ENCODE peak calls at places on chromosomes 16 and 17, in nine cellular contexts. One of them, this sample, is unnamed.

GRCh38 chr16:88466175-88466862 is 13.2 kb downstream of the ZFPM1 start:
- DNase-seq in adipocyte: no peak
- DNase-seq in H9: no peak
- DNase-seq in HepG2: no peak
- DNase-seq in endothelial cell of umbilical vein: no peak
- DNase-seq in HCT116: no peak
- DNase-seq in PC-3: no peak
- DNase-seq in astrocyte: no peak
- DNase-seq in IMR-90: no peak
- DNase-seq in this sample: no peak

GRCh38 chr17:57108656-57109392 is 23.8 kb downstream of the AKAP1 start:
- DNase-seq in adipocyte: no peak
- DNase-seq in H9: no peak
- DNase-seq in HepG2: no peak
- DNase-seq in endothelial cell of umbilical vein: no peak
- DNase-seq in HCT116: no peak
- DNase-seq in PC-3: no peak
- DNase-seq in astrocyte: no peak
- DNase-seq in IMR-90: no peak
- DNase-seq in this sample: peak; percentile 58

GRCh38 chr17:36512641-36513040 is 22.0 kb downstream of the MYO19 start:
- DNase-seq in adipocyte: no peak
- DNase-seq in H9: no peak
- DNase-seq in HepG2: no peak
- DNase-seq in endothelial cell of umbilical vein: no peak
- DNase-seq in HCT116: no peak
- DNase-seq in PC-3: no peak
- DNase-seq in astrocyte: no peak
- DNase-seq in IMR-90: no peak
- DNase-seq in this sample: no peak

GRCh38 chr16:70572926-70573270 is 49.3 kb downstream of the SF3B3 start:
- DNase-seq in adipocyte: no peak
- DNase-seq in H9: no peak
- DNase-seq in HepG2: no peak
- DNase-seq in endothelial cell of umbilical vein: no peak
- DNase-seq in HCT116: no peak
- DNase-seq in PC-3: no peak
- DNase-seq in astrocyte: no peak
- DNase-seq in IMR-90: no peak
- DNase-seq in this sample: no peak

GRCh38 chr16:55668337-55669281 is 12.8 kb downstream of the SLC6A2 start:
- DNase-seq in adipocyte: peak; percentile 25
- DNase-seq in H9: peak; percentile 61
- DNase-seq in HepG2: peak; percentile 33
- DNase-seq in endothelial cell of umbilical vein: peak; percentile 74
- DNase-seq in HCT116: no peak
- DNase-seq in PC-3: peak; percentile 59
- DNase-seq in astrocyte: peak; percentile 10
- DNase-seq in IMR-90: peak; percentile 5
- DNase-seq in this sample: peak; percentile 85

GRCh38 chr17:15348030-15348429 is 6.6 kb upstream of the TEKT3 start:
- DNase-seq in adipocyte: peak; percentile 50
- DNase-seq in H9: no peak
- DNase-seq in HepG2: no peak
- DNase-seq in endothelial cell of umbilical vein: no peak
- DNase-seq in HCT116: no peak
- DNase-seq in PC-3: peak; percentile 85
- DNase-seq in astrocyte: peak; percentile 36
- DNase-seq in IMR-90: peak; percentile 34
- DNase-seq in this sample: no peak

GRCh38 chr16:88382491-88383400 is at the start of gene ZNF469:
- DNase-seq in adipocyte: peak; percentile 73
- DNase-seq in H9: no peak
- DNase-seq in HepG2: no peak
- DNase-seq in endothelial cell of umbilical vein: no peak
- DNase-seq in HCT116: no peak
- DNase-seq in PC-3: peak; percentile 25
- DNase-seq in astrocyte: no peak
- DNase-seq in IMR-90: peak; percentile 57
- DNase-seq in this sample: peak; percentile 78

GRCh38 chr17:7634384-7634783 is 4.4 kb downstream of the SHBG start:
- DNase-seq in adipocyte: peak; percentile 46
- DNase-seq in H9: peak; percentile 87
- DNase-seq in HepG2: no peak
- DNase-seq in endothelial cell of umbilical vein: peak; percentile 51
- DNase-seq in HCT116: no peak
- DNase-seq in PC-3: peak; percentile 38
- DNase-seq in astrocyte: no peak
- DNase-seq in IMR-90: peak; percentile 41
- DNase-seq in this sample: peak; percentile 97

GRCh38 chr17:17089796-17090641 is 47.8 kb downstream of the MPRIP start:
- DNase-seq in adipocyte: no peak
- DNase-seq in H9: no peak
- DNase-seq in HepG2: no peak
- DNase-seq in endothelial cell of umbilical vein: no peak
- DNase-seq in HCT116: no peak
- DNase-seq in PC-3: no peak
- DNase-seq in astrocyte: no peak
- DNase-seq in IMR-90: no peak
- DNase-seq in this sample: no peak

GRCh38 chr16:52976539-52977167 is 76.0 kb downstream of the CHD9NB start:
- DNase-seq in adipocyte: peak; percentile 19
- DNase-seq in H9: peak; percentile 32
- DNase-seq in HepG2: peak; percentile 41
- DNase-seq in endothelial cell of umbilical vein: peak; percentile 17
- DNase-seq in HCT116: peak; percentile 7
- DNase-seq in PC-3: peak; percentile 38
- DNase-seq in astrocyte: peak; percentile 1
- DNase-seq in IMR-90: peak; percentile 22
- DNase-seq in this sample: peak; percentile 56

GRCh38 chr17:35742496-35742895 is 10.5 kb downstream of the GAS2L2 start:
- DNase-seq in adipocyte: no peak
- DNase-seq in H9: no peak
- DNase-seq in HepG2: no peak
- DNase-seq in endothelial cell of umbilical vein: no peak
- DNase-seq in HCT116: no peak
- DNase-seq in PC-3: no peak
- DNase-seq in astrocyte: no peak
- DNase-seq in IMR-90: no peak
- DNase-seq in this sample: no peak

GRCh38 chr16:4385066-4385788 is 13.6 kb downstream of the VASN start:
- DNase-seq in adipocyte: no peak
- DNase-seq in H9: no peak
- DNase-seq in HepG2: no peak
- DNase-seq in endothelial cell of umbilical vein: no peak
- DNase-seq in HCT116: no peak
- DNase-seq in PC-3: no peak
- DNase-seq in astrocyte: no peak
- DNase-seq in IMR-90: no peak
- DNase-seq in this sample: peak; percentile 34

GRCh38 chr17:78718575-78719209 is 63.4 kb downstream of the CYTH1 start:
- DNase-seq in adipocyte: no peak
- DNase-seq in H9: no peak
- DNase-seq in HepG2: no peak
- DNase-seq in endothelial cell of umbilical vein: no peak
- DNase-seq in HCT116: no peak
- DNase-seq in PC-3: no peak
- DNase-seq in astrocyte: no peak
- DNase-seq in IMR-90: no peak
- DNase-seq in this sample: no peak

GRCh38 chr17:76000016-76000754 is 470 bp upstream of the CDK3 start:
- DNase-seq in adipocyte: peak; percentile 52
- DNase-seq in H9: peak; percentile 93
- DNase-seq in HepG2: peak; percentile 66
- DNase-seq in endothelial cell of umbilical vein: peak; percentile 40
- DNase-seq in HCT116: peak; percentile 33
- DNase-seq in PC-3: peak; percentile 67
- DNase-seq in astrocyte: no peak
- DNase-seq in IMR-90: peak; percentile 16
- DNase-seq in this sample: peak; percentile 98

GRCh38 chr17:17156511-17156910 is 49.6 kb downstream of the PLD6 start:
- DNase-seq in adipocyte: peak; percentile 10
- DNase-seq in H9: no peak
- DNase-seq in HepG2: no peak
- DNase-seq in endothelial cell of umbilical vein: no peak
- DNase-seq in HCT116: no peak
- DNase-seq in PC-3: no peak
- DNase-seq in astrocyte: peak; percentile 60
- DNase-seq in IMR-90: peak; percentile 64
- DNase-seq in this sample: no peak

GRCh38 chr16:86662195-86662594 is 83.8 kb downstream of the FOXL1 start:
- DNase-seq in adipocyte: peak; percentile 50
- DNase-seq in H9: no peak
- DNase-seq in HepG2: no peak
- DNase-seq in endothelial cell of umbilical vein: no peak
- DNase-seq in HCT116: no peak
- DNase-seq in PC-3: no peak
- DNase-seq in astrocyte: peak; percentile 65
- DNase-seq in IMR-90: peak; percentile 26
- DNase-seq in this sample: no peak

GRCh38 chr16:83109736-83110135 is 483.0 kb downstream of the CDH13 start:
- DNase-seq in adipocyte: no peak
- DNase-seq in H9: no peak
- DNase-seq in HepG2: no peak
- DNase-seq in endothelial cell of umbilical vein: no peak
- DNase-seq in HCT116: no peak
- DNase-seq in PC-3: no peak
- DNase-seq in astrocyte: no peak
- DNase-seq in IMR-90: no peak
- DNase-seq in this sample: no peak

GRCh38 chr16:83100679-83101078 is 473.9 kb downstream of the CDH13 start:
- DNase-seq in adipocyte: no peak
- DNase-seq in H9: no peak
- DNase-seq in HepG2: no peak
- DNase-seq in endothelial cell of umbilical vein: no peak
- DNase-seq in HCT116: no peak
- DNase-seq in PC-3: peak; percentile 1
- DNase-seq in astrocyte: no peak
- DNase-seq in IMR-90: no peak
- DNase-seq in this sample: no peak

GRCh38 chr16:83102336-83102735 is 475.6 kb downstream of the CDH13 start:
- DNase-seq in adipocyte: no peak
- DNase-seq in H9: no peak
- DNase-seq in HepG2: no peak
- DNase-seq in endothelial cell of umbilical vein: no peak
- DNase-seq in HCT116: no peak
- DNase-seq in PC-3: no peak
- DNase-seq in astrocyte: no peak
- DNase-seq in IMR-90: no peak
- DNase-seq in this sample: no peak

GRCh38 chr16:83110221-83110768 is 483.5 kb downstream of the CDH13 start:
- DNase-seq in adipocyte: no peak
- DNase-seq in H9: no peak
- DNase-seq in HepG2: no peak
- DNase-seq in endothelial cell of umbilical vein: no peak
- DNase-seq in HCT116: no peak
- DNase-seq in PC-3: no peak
- DNase-seq in astrocyte: no peak
- DNase-seq in IMR-90: no peak
- DNase-seq in this sample: no peak

GRCh38 chr16:83105279-83106077 is 478.7 kb downstream of the CDH13 start:
- DNase-seq in adipocyte: no peak
- DNase-seq in H9: no peak
- DNase-seq in HepG2: no peak
- DNase-seq in endothelial cell of umbilical vein: no peak
- DNase-seq in HCT116: no peak
- DNase-seq in PC-3: no peak
- DNase-seq in astrocyte: no peak
- DNase-seq in IMR-90: no peak
- DNase-seq in this sample: no peak
- H3K9me3 ChIP-seq in adipocyte: no peaks in the 10 kb centered on the region
- H3K9me3 ChIP-seq in H9: no peaks in the 10 kb centered on the region
- H3K9me3 ChIP-seq in HepG2: peaks cover 3% of the 10 kb centered on the region
- H3K9me3 ChIP-seq in endothelial cell of umbilical vein: no peaks in the 10 kb centered on the region
- H3K9me3 ChIP-seq in HCT116: peaks cover 18% of the 10 kb centered on the region
- H3K9me3 ChIP-seq in PC-3: no peaks in the 10 kb centered on the region
- H3K9me3 ChIP-seq in astrocyte: no peaks in the 10 kb centered on the region
- H3K9me3 ChIP-seq in IMR-90: no peaks in the 10 kb centered on the region
- H3K9me3 ChIP-seq in this sample: peaks cover 15% of the 10 kb centered on the region

DNA sequence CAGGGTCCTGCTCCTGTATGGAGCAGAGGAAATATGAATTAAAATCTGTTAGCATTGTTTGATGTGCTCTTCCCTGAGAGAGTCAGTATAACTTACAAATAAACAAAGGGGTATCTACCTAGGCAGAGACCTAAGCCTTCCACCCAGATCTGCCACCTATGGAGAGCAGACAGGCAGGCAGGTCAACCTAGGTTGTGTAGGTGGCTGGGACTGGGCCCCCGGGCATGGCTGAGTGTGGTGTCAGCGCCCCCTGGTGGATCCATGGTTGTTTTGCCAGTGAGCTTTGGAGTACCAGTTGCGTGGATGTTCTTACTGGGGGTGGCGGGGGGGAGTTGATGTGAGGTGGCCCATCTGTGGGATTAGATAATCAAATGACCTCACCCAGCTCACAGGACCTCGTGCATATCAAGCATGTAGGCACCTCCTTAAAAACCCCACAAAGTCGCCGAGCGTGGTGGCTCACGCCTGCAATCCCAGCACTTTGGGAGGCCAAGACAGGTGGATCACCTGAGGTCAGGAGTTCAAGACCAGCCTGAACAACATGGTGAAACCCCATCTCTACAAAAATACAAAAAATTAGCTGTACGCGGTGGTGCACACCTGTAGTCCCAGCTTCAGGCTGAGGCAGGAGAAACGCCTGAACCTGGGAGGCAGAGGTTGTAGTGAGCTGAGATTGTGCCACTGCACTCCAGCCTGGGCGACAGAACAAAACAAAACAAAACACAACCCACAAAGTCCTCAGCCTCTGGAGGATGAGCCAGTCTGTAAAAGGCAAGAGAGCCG is 17.6 kb downstream of the DUS2 start:
- DNase-seq in adipocyte: peak; percentile 77
- DNase-seq in H9: peak; percentile 90
- DNase-seq in HepG2: peak; percentile 82
- DNase-seq in endothelial cell of umbilical vein: peak; percentile 75
- DNase-seq in HCT116: peak; percentile 63
- DNase-seq in PC-3: peak; percentile 60
- DNase-seq in astrocyte: peak; percentile 10
- DNase-seq in IMR-90: peak; percentile 51
- DNase-seq in this sample: peak; percentile 97
- H3K9ac ChIP-seq in adipocyte: no peak overlapping the region
- H3K9ac ChIP-seq in H9: no peak overlapping the region
- H3K9ac ChIP-seq in HepG2: no peak overlapping the region
- H3K9ac ChIP-seq in endothelial cell of umbilical vein: no peak overlapping the region
- H3K9ac ChIP-seq in HCT116: no peak overlapping the region
- H3K9ac ChIP-seq in PC-3: no peak overlapping the region
- H3K9ac ChIP-seq in astrocyte: no peak overlapping the region
- H3K9ac ChIP-seq in IMR-90: no peak overlapping the region
- H3K9ac ChIP-seq in this sample: no peak overlapping the region

GRCh38 chr17:73286863-73287296 is 24.9 kb downstream of the CDC42EP4 start:
- DNase-seq in adipocyte: no peak
- DNase-seq in H9: no peak
- DNase-seq in HepG2: no peak
- DNase-seq in endothelial cell of umbilical vein: no peak
- DNase-seq in HCT116: no peak
- DNase-seq in PC-3: peak; percentile 88
- DNase-seq in astrocyte: peak; percentile 60
- DNase-seq in IMR-90: peak; percentile 41
- DNase-seq in this sample: no peak
- H3K4me1 ChIP-seq in adipocyte: peaks cover 70% of the 10 kb centered on the region
- H3K4me1 ChIP-seq in H9: peaks cover 3% of the 10 kb centered on the region
- H3K4me1 ChIP-seq in HepG2: peaks cover 55% of the 10 kb centered on the region
- H3K4me1 ChIP-seq in endothelial cell of umbilical vein: peaks cover 17% of the 10 kb centered on the region
- H3K4me1 ChIP-seq in HCT116: peaks cover 47% of the 10 kb centered on the region
- H3K4me1 ChIP-seq in PC-3: peaks cover 55% of the 10 kb centered on the region
- H3K4me1 ChIP-seq in astrocyte: peaks cover 46% of the 10 kb centered on the region
- H3K4me1 ChIP-seq in IMR-90: peaks cover 33% of the 10 kb centered on the region
- H3K4me1 ChIP-seq in this sample: peaks cover 34% of the 10 kb centered on the region

GRCh38 chr17:2510559-2510958 is 1.1 kb downstream of the METTL16 start:
- DNase-seq in adipocyte: no peak
- DNase-seq in H9: no peak
- DNase-seq in HepG2: no peak
- DNase-seq in endothelial cell of umbilical vein: no peak
- DNase-seq in HCT116: no peak
- DNase-seq in PC-3: no peak
- DNase-seq in astrocyte: no peak
- DNase-seq in IMR-90: no peak
- DNase-seq in this sample: peak; percentile 37
- H3K9me3 ChIP-seq in adipocyte: no peaks in the 10 kb centered on the region
- H3K9me3 ChIP-seq in H9: no peaks in the 10 kb centered on the region
- H3K9me3 ChIP-seq in HepG2: no peaks in the 10 kb centered on the region
- H3K9me3 ChIP-seq in endothelial cell of umbilical vein: no peaks in the 10 kb centered on the region
- H3K9me3 ChIP-seq in HCT116: no peaks in the 10 kb centered on the region
- H3K9me3 ChIP-seq in PC-3: no peaks in the 10 kb centered on the region
- H3K9me3 ChIP-seq in astrocyte: no peaks in the 10 kb centered on the region
- H3K9me3 ChIP-seq in IMR-90: no peaks in the 10 kb centered on the region
- H3K9me3 ChIP-seq in this sample: peaks cover 5% of the 10 kb centered on the region

This sample was measured in endodermal cell.